ENCODE peak calls at places on chromosomes 7 and 10, in nine cellular contexts. One of them, this sample, is unnamed.

GRCh38 chr7:93958651-93959050 is 37.1 kb downstream of the GNG11 start:
- DNase-seq in adrenal gland: no peak
- DNase-seq in ovary: no peak
- DNase-seq in A549: no peak
- DNase-seq in gastrocnemius medialis: no peak
- DNase-seq in endothelial cell of umbilical vein: peak; percentile 55
- DNase-seq in stomach: no peak
- DNase-seq in heart left ventricle: no peak
- DNase-seq in right lobe of liver: no peak
- DNase-seq in this sample: no peak

GRCh38 chr7:48225101-48225500 is 53.8 kb downstream of the ABCA13 start:
- DNase-seq in stomach: no peak
- DNase-seq in right lobe of liver: no peak
- DNase-seq in heart left ventricle: no peak
- DNase-seq in A549: no peak
- DNase-seq in ovary: no peak
- DNase-seq in adrenal gland: no peak
- DNase-seq in gastrocnemius medialis: no peak
- DNase-seq in endothelial cell of umbilical vein: no peak
- DNase-seq in this sample: no peak

GRCh38 chr7:12210179-12211053 is 678 bp upstream of the TMEM106B start:
- DNase-seq in gastrocnemius medialis: peak; percentile 40
- DNase-seq in A549: no peak
- DNase-seq in right lobe of liver: peak; percentile 59
- DNase-seq in stomach: peak; percentile 39
- DNase-seq in ovary: no peak
- DNase-seq in endothelial cell of umbilical vein: peak; percentile 66
- DNase-seq in adrenal gland: peak; percentile 60
- DNase-seq in heart left ventricle: no peak
- DNase-seq in this sample: peak; percentile 39

GRCh38 chr7:54846272-54846671 is 87.3 kb upstream of the SEC61G start:
- DNase-seq in endothelial cell of umbilical vein: no peak
- DNase-seq in right lobe of liver: no peak
- DNase-seq in stomach: no peak
- DNase-seq in gastrocnemius medialis: no peak
- DNase-seq in adrenal gland: no peak
- DNase-seq in ovary: no peak
- DNase-seq in heart left ventricle: no peak
- DNase-seq in A549: no peak
- DNase-seq in this sample: no peak

GRCh38 chr7:4714767-4715384 is 32.8 kb downstream of the FOXK1 start:
- DNase-seq in A549: no peak
- DNase-seq in heart left ventricle: no peak
- DNase-seq in ovary: no peak
- DNase-seq in right lobe of liver: no peak
- DNase-seq in endothelial cell of umbilical vein: no peak
- DNase-seq in stomach: no peak
- DNase-seq in adrenal gland: no peak
- DNase-seq in gastrocnemius medialis: no peak
- DNase-seq in this sample: no peak

GRCh38 chr10:133465950-133466474 is 12.3 kb downstream of the SCART1 start:
- DNase-seq in adrenal gland: no peak
- DNase-seq in endothelial cell of umbilical vein: no peak
- DNase-seq in heart left ventricle: no peak
- DNase-seq in A549: no peak
- DNase-seq in ovary: no peak
- DNase-seq in right lobe of liver: peak; percentile 30
- DNase-seq in stomach: no peak
- DNase-seq in gastrocnemius medialis: no peak
- DNase-seq in this sample: no peak

GRCh38 chr10:132163278-132163765 is 23.4 kb upstream of the DPYSL4 start:
- DNase-seq in gastrocnemius medialis: no peak
- DNase-seq in adrenal gland: no peak
- DNase-seq in ovary: no peak
- DNase-seq in stomach: peak; percentile 49
- DNase-seq in endothelial cell of umbilical vein: no peak
- DNase-seq in A549: peak; percentile 79
- DNase-seq in heart left ventricle: peak; percentile 41
- DNase-seq in right lobe of liver: peak; percentile 37
- DNase-seq in this sample: no peak

GRCh38 chr10:43884516-43885105 is 235.9 kb upstream of the ZNF32 start:
- DNase-seq in stomach: no peak
- DNase-seq in right lobe of liver: no peak
- DNase-seq in ovary: no peak
- DNase-seq in heart left ventricle: no peak
- DNase-seq in A549: no peak
- DNase-seq in adrenal gland: no peak
- DNase-seq in gastrocnemius medialis: no peak
- DNase-seq in endothelial cell of umbilical vein: no peak
- DNase-seq in this sample: no peak

GRCh38 chr7:1713502-1714484 is 43.7 kb downstream of the ELFN1 start:
- DNase-seq in A549: no peak
- DNase-seq in right lobe of liver: peak; percentile 93
- DNase-seq in gastrocnemius medialis: peak; percentile 26
- DNase-seq in ovary: no peak
- DNase-seq in stomach: peak; percentile 79
- DNase-seq in endothelial cell of umbilical vein: no peak
- DNase-seq in adrenal gland: no peak
- DNase-seq in heart left ventricle: peak; percentile 69
- DNase-seq in this sample: no peak

GRCh38 chr7:142880886-142881505 is 4.5 kb downstream of the TRPV6 start:
- DNase-seq in heart left ventricle: no peak
- DNase-seq in A549: peak; percentile 29
- DNase-seq in ovary: no peak
- DNase-seq in stomach: peak; percentile 58
- DNase-seq in endothelial cell of umbilical vein: peak; percentile 42
- DNase-seq in adrenal gland: peak; percentile 34
- DNase-seq in gastrocnemius medialis: no peak
- DNase-seq in right lobe of liver: peak; percentile 38
- DNase-seq in this sample: peak; percentile 10

GRCh38 chr10:123808873-123809272 is 82.7 kb downstream of the CPXM2 start:
- DNase-seq in ovary: no peak
- DNase-seq in adrenal gland: no peak
- DNase-seq in right lobe of liver: no peak
- DNase-seq in heart left ventricle: no peak
- DNase-seq in gastrocnemius medialis: no peak
- DNase-seq in A549: peak; percentile 48
- DNase-seq in stomach: no peak
- DNase-seq in endothelial cell of umbilical vein: peak; percentile 92
- DNase-seq in this sample: no peak

GRCh38 chr7:128910569-128910945 is at the start of gene KCP:
- DNase-seq in adrenal gland: no peak
- DNase-seq in endothelial cell of umbilical vein: no peak
- DNase-seq in ovary: no peak
- DNase-seq in A549: no peak
- DNase-seq in gastrocnemius medialis: no peak
- DNase-seq in stomach: no peak
- DNase-seq in heart left ventricle: no peak
- DNase-seq in right lobe of liver: no peak
- DNase-seq in this sample: no peak

GRCh38 chr10:28808693-28809092 is 131.4 kb downstream of the BAMBI start:
- DNase-seq in gastrocnemius medialis: no peak
- DNase-seq in adrenal gland: no peak
- DNase-seq in stomach: no peak
- DNase-seq in A549: no peak
- DNase-seq in ovary: no peak
- DNase-seq in right lobe of liver: no peak
- DNase-seq in endothelial cell of umbilical vein: no peak
- DNase-seq in heart left ventricle: no peak
- DNase-seq in this sample: no peak

GRCh38 chr10:22633106-22633505 is 81.3 kb downstream of the PIP4K2A start:
- DNase-seq in heart left ventricle: no peak
- DNase-seq in endothelial cell of umbilical vein: no peak
- DNase-seq in gastrocnemius medialis: no peak
- DNase-seq in adrenal gland: no peak
- DNase-seq in ovary: no peak
- DNase-seq in stomach: no peak
- DNase-seq in A549: no peak
- DNase-seq in right lobe of liver: no peak
- DNase-seq in this sample: no peak

GRCh38 chr10:22631185-22631584 is 83.2 kb downstream of the PIP4K2A start:
- DNase-seq in gastrocnemius medialis: no peak
- DNase-seq in A549: no peak
- DNase-seq in right lobe of liver: no peak
- DNase-seq in heart left ventricle: no peak
- DNase-seq in endothelial cell of umbilical vein: no peak
- DNase-seq in stomach: no peak
- DNase-seq in ovary: no peak
- DNase-seq in adrenal gland: no peak
- DNase-seq in this sample: no peak

GRCh38 chr10:22633528-22633927 is 80.8 kb downstream of the PIP4K2A start:
- DNase-seq in ovary: no peak
- DNase-seq in A549: no peak
- DNase-seq in gastrocnemius medialis: no peak
- DNase-seq in right lobe of liver: no peak
- DNase-seq in adrenal gland: no peak
- DNase-seq in heart left ventricle: no peak
- DNase-seq in endothelial cell of umbilical vein: no peak
- DNase-seq in stomach: no peak
- DNase-seq in this sample: no peak

GRCh38 chr10:22630229-22631174 is 83.9 kb downstream of the PIP4K2A start:
- DNase-seq in heart left ventricle: no peak
- DNase-seq in adrenal gland: no peak
- DNase-seq in gastrocnemius medialis: no peak
- DNase-seq in endothelial cell of umbilical vein: no peak
- DNase-seq in stomach: no peak
- DNase-seq in right lobe of liver: no peak
- DNase-seq in ovary: no peak
- DNase-seq in A549: no peak
- DNase-seq in this sample: no peak

DNA sequence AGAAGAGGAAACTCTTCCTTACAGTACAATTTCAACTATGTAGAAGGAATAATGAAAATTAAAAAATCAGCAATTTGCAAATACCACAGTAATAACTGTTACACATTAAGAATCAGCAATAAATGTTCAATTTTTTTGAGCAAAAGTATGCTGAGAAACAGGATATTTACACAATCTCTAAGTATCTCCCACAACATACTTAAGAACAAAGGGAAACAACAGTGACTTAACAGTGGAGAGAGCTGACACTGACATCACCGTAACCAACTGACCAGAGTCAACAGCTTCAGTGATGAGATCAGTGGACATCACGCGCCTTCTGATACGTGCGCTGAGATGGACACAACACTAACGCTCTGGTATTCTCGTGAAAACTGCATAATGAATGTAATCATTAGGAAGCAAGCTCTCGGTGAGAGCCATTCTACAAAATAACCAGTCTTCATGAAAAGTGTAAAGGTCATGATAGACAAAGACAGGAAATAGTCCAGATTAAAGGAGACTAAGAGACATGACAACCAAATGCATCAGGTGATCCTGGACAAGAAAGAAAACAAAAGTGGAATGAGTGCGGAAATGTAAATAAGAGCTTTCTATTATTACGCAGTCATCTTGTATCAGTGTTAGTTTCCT is 82.6 kb downstream of the PIP4K2A start:
- DNase-seq in right lobe of liver: no peak
- DNase-seq in stomach: no peak
- DNase-seq in A549: no peak
- DNase-seq in heart left ventricle: no peak
- DNase-seq in gastrocnemius medialis: no peak
- DNase-seq in ovary: no peak
- DNase-seq in endothelial cell of umbilical vein: peak; percentile 81
- DNase-seq in adrenal gland: no peak
- DNase-seq in this sample: no peak
- TF ChIP-seq POLR2A in right lobe of liver: no peak
- TF ChIP-seq POLR2A in stomach: no peak
- TF ChIP-seq POLR2A in A549: no peak
- TF ChIP-seq POLR2A in heart left ventricle: no peak
- TF ChIP-seq POLR2A in gastrocnemius medialis: no peak
- TF ChIP-seq POLR2A in ovary: no peak
- TF ChIP-seq POLR2A in endothelial cell of umbilical vein: no peak
- TF ChIP-seq POLR2A in adrenal gland: no peak
- TF ChIP-seq POLR2A in this sample: no peak

DNA sequence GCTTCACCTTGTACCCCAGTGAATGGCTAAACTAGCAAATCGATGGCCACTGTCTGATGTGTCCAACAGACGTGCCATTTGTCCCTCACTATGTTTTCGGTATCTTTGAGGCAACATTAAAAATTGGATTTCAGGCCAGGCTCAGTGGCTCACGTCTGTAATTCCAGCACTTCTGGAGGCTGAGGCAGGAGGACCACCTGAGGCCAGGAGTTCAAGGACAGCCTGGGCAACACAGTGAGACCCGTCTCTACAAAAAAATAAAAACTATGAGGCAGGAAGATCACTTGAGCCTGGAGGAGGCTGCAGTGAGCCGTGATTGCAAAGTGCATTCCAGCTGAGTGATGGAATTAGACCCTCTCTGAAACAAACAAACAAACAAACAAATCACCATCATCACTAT is 8.0 kb downstream of the FAM200A start:
- DNase-seq in gastrocnemius medialis: no peak
- DNase-seq in right lobe of liver: no peak
- DNase-seq in adrenal gland: no peak
- DNase-seq in heart left ventricle: no peak
- DNase-seq in endothelial cell of umbilical vein: no peak
- DNase-seq in stomach: no peak
- DNase-seq in ovary: no peak
- DNase-seq in A549: no peak
- DNase-seq in this sample: no peak
- H3K9me3 ChIP-seq in gastrocnemius medialis: peaks cover 4% of the 10 kb centered on the region
- H3K9me3 ChIP-seq in right lobe of liver: peaks cover 8% of the 10 kb centered on the region
- H3K9me3 ChIP-seq in adrenal gland: no peaks in the 10 kb centered on the region
- H3K9me3 ChIP-seq in heart left ventricle: peaks cover 12% of the 10 kb centered on the region
- H3K9me3 ChIP-seq in endothelial cell of umbilical vein: no peaks in the 10 kb centered on the region
- H3K9me3 ChIP-seq in stomach: peaks cover 45% of the 10 kb centered on the region
- H3K9me3 ChIP-seq in ovary: peaks cover 5% of the 10 kb centered on the region
- H3K9me3 ChIP-seq in A549: peaks cover 96% of the 10 kb centered on the region
- H3K9me3 ChIP-seq in this sample: peaks cover 18% of the 10 kb centered on the region

DNA sequence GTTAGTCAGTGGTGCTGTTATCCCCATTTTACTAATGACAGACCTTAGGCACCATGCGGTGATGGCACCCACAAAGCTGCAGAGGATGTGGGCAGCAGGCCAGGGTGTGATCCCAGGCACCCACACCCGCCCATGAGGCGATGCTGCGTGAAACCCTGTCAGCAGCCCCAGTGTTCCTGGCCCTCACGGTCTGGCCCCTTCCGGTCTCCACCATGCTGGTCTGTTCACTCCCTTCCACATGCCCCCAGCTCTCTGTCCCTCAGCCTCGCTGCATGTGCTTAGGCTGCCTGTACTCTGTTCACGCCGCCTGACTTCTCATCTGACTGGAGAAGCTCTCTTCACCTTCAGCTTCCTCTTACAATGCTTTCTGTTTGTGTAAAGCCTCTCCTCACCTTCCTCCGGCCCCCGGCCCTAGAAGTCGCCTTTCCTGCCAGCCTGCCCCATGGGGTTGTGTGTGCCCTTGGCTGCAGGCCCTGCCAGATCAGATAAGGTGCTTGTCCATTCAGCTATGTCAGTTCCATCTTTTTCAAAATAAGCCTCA is 17.6 kb upstream of the ORAI2 start:
- DNase-seq in A549: no peak
- DNase-seq in right lobe of liver: no peak
- DNase-seq in heart left ventricle: no peak
- DNase-seq in adrenal gland: peak; percentile 48
- DNase-seq in ovary: no peak
- DNase-seq in stomach: no peak
- DNase-seq in gastrocnemius medialis: no peak
- DNase-seq in endothelial cell of umbilical vein: peak; percentile 34
- DNase-seq in this sample: no peak
- TF ChIP-seq POLR2A in A549: no peak
- TF ChIP-seq POLR2A in right lobe of liver: no peak
- TF ChIP-seq POLR2A in heart left ventricle: no peak
- TF ChIP-seq POLR2A in adrenal gland: no peak
- TF ChIP-seq POLR2A in ovary: no peak
- TF ChIP-seq POLR2A in stomach: no peak
- TF ChIP-seq POLR2A in gastrocnemius medialis: no peak
- TF ChIP-seq POLR2A in endothelial cell of umbilical vein: no peak
- TF ChIP-seq POLR2A in this sample: no peak

GRCh38 chr7:22185559-22185958 is 171.4 kb downstream of the RAPGEF5 start:
- DNase-seq in stomach: no peak
- DNase-seq in gastrocnemius medialis: no peak
- DNase-seq in right lobe of liver: no peak
- DNase-seq in A549: no peak
- DNase-seq in heart left ventricle: no peak
- DNase-seq in adrenal gland: no peak
- DNase-seq in endothelial cell of umbilical vein: no peak
- DNase-seq in ovary: no peak
- DNase-seq in this sample: no peak
- H3K9me3 ChIP-seq in stomach: no peaks in the 10 kb centered on the region
- H3K9me3 ChIP-seq in gastrocnemius medialis: no peaks in the 10 kb centered on the region
- H3K9me3 ChIP-seq in right lobe of liver: no peaks in the 10 kb centered on the region
- H3K9me3 ChIP-seq in A549: no peaks in the 10 kb centered on the region
- H3K9me3 ChIP-seq in heart left ventricle: no peaks in the 10 kb centered on the region
- H3K9me3 ChIP-seq in adrenal gland: no peaks in the 10 kb centered on the region
- H3K9me3 ChIP-seq in endothelial cell of umbilical vein: no peaks in the 10 kb centered on the region
- H3K9me3 ChIP-seq in ovary: no peaks in the 10 kb centered on the region
- H3K9me3 ChIP-seq in this sample: no peaks in the 10 kb centered on the region

This sample was measured in uterus.